ENCODE peak calls at places on chromosomes 5 and 9, in five cellular contexts. One of them, this sample, is unnamed.

GRCh38 chr5:16992444-16992843 is 56.4 kb upstream of the MYO10 start:
- DNase-seq in nucleus accumbens: no peak
- DNase-seq in Calu3: peak
- DNase-seq in frontal cortex: no peak
- DNase-seq in neural crest cell: no peak
- DNase-seq in this sample: no peak

GRCh38 chr5:141771562-141771961 is 89.5 kb upstream of the ARAP3 start:
- DNase-seq in nucleus accumbens: no peak
- DNase-seq in neural crest cell: no peak
- DNase-seq in Calu3: no peak
- DNase-seq in frontal cortex: no peak
- DNase-seq in this sample: no peak

GRCh38 chr5:76163111-76163628 is 80.0 kb downstream of the SV2C start:
- DNase-seq in frontal cortex: no peak
- DNase-seq in nucleus accumbens: no peak
- DNase-seq in neural crest cell: no peak
- DNase-seq in Calu3: no peak
- DNase-seq in this sample: no peak

GRCh38 chr9:68898781-68899439 is 115.0 kb downstream of the PRKACG start:
- DNase-seq in nucleus accumbens: no peak
- DNase-seq in frontal cortex: no peak
- DNase-seq in Calu3: no peak
- DNase-seq in neural crest cell: no peak
- DNase-seq in this sample: no peak

GRCh38 chr5:174086751-174087150 is 41.2 kb downstream of the NSG2 start:
- DNase-seq in Calu3: no peak
- DNase-seq in nucleus accumbens: no peak
- DNase-seq in neural crest cell: no peak
- DNase-seq in frontal cortex: no peak
- DNase-seq in this sample: no peak

GRCh38 chr5:98770911-98771322 is 2.5 kb upstream of the RGMB start:
- DNase-seq in nucleus accumbens: no peak
- DNase-seq in Calu3: no peak
- DNase-seq in neural crest cell: no peak
- DNase-seq in frontal cortex: no peak
- DNase-seq in this sample: peak

GRCh38 chr5:139167952-139168720 is 30.0 kb downstream of the SIL1 start:
- DNase-seq in neural crest cell: no peak
- DNase-seq in Calu3: no peak
- DNase-seq in nucleus accumbens: no peak
- DNase-seq in frontal cortex: no peak
- DNase-seq in this sample: no peak

GRCh38 chr9:108787664-108788048 is 68.1 kb downstream of the ACTL7B start:
- DNase-seq in frontal cortex: no peak
- DNase-seq in Calu3: no peak
- DNase-seq in neural crest cell: no peak
- DNase-seq in nucleus accumbens: no peak
- DNase-seq in this sample: no peak

GRCh38 chr9:107024193-107024592 is 161.2 kb downstream of the ZNF462 start:
- DNase-seq in nucleus accumbens: no peak
- DNase-seq in neural crest cell: no peak
- DNase-seq in frontal cortex: no peak
- DNase-seq in Calu3: no peak
- DNase-seq in this sample: no peak

GRCh38 chr5:131356619-131357018 is 92.8 kb downstream of the CDC42SE2 start:
- DNase-seq in nucleus accumbens: no peak
- DNase-seq in frontal cortex: no peak
- DNase-seq in Calu3: no peak
- DNase-seq in neural crest cell: no peak
- DNase-seq in this sample: no peak